ENCODE peak calls at places on chromosomes 4 and X, in nine cellular contexts. S is psoas muscle, X is GM23248, J is lower lobe of right lung, I is IMR-90, M is esophagus squamous epithelium, Z is endodermal cell, E is stomach, K is thyroid gland. Y is an unnamed sample.

GRCh38 chrX:40063555-40063954 is 34.2 kb downstream of the BCOR start:
- DNase-seq in S (no peak), X (no peak), J (no peak), I (no peak), M (no peak), Z (no peak), E (no peak), K (no peak), Y (no peak)

GRCh38 chrX:1521459-1521956 is 15.5 kb downstream of the P2RY8 start:
- DNase-seq in S (no peak), X (no peak), J (no peak), I (no peak), M (peak; percentile 44), Z (peak; percentile 75), E (no peak), K (no peak), Y (peak; percentile 75)

GRCh38 chr4:150593996-150594395 is 12.0 kb downstream of the MAB21L2 start:
- DNase-seq in S (no peak), X (peak; percentile 30), J (no peak), I (peak; percentile 36), M (no peak), Z (no peak), E (no peak), K (no peak), Y (no peak)

GRCh38 chrX:16278927-16279326 is 111.6 kb downstream of the MAGEB17 start:
- DNase-seq in S (no peak), X (no peak), J (no peak), I (no peak), M (no peak), Z (peak; percentile 88), E (peak; percentile 26), K (peak; percentile 41), Y (peak; percentile 10)

GRCh38 chr4:159267940-159268327 is 165.1 kb downstream of the RAPGEF2 start:
- DNase-seq in S (no peak), X (peak; percentile 50), J (no peak), I (no peak), M (no peak), Z (no peak), E (no peak), K (no peak), Y (no peak)

GRCh38 chr4:3762753-3763511 is 3.3 kb upstream of the ADRA2C start:
- DNase-seq in S (no peak), X (no peak), J (no peak), I (no peak), M (no peak), Z (no peak), E (no peak), K (no peak), Y (no peak)

GRCh38 chr4:110622841-110623709 is at the start of gene PITX2:
- DNase-seq in S (peak; percentile 97), X (peak; percentile 34), J (peak; percentile 68), I (peak; percentile 95), M (peak; percentile 17), Z (peak; percentile 100), E (no peak), K (peak; percentile 38), Y (no peak)

GRCh38 chr4:32462944-32463343 is 1742.8 kb downstream of the PCDH7 start:
- DNase-seq in S (no peak), X (peak; percentile 31), J (no peak), I (peak; percentile 3), M (no peak), Z (peak; percentile 69), E (no peak), K (no peak), Y (no peak)

GRCh38 chr4:61540944-61541343 is 340.8 kb downstream of the ADGRL3 start:
- DNase-seq in S (no peak), X (no peak), J (no peak), I (no peak), M (no peak), Z (peak; percentile 68), E (peak; percentile 51), K (no peak), Y (no peak)

GRCh38 chrX:154490021-154490413 is 412 bp downstream of the SLC10A3 start:
- DNase-seq in S (peak; percentile 38), X (peak; percentile 66), J (no peak), I (peak; percentile 45), M (no peak), Z (peak; percentile 46), E (no peak), K (peak; percentile 27), Y (no peak)

GRCh38 chr4:132691668-132692067 is 457.4 kb upstream of the PCDH10 start:
- DNase-seq in S (no peak), X (no peak), J (no peak), I (no peak), M (no peak), Z (no peak), E (no peak), K (no peak), Y (no peak)

GRCh38 chr4:189940178-189941004 is at the start of gene FRG1:
- DNase-seq in S (peak; percentile 97), X (peak; percentile 98), J (peak; percentile 96), I (peak; percentile 93), M (no peak), Z (peak; percentile 97), E (peak; percentile 96), K (peak; percentile 93), Y (peak; percentile 99)

GRCh38 chr4:4461178-4461577 is 74.3 kb downstream of the NSG1 start:
- DNase-seq in S (no peak), X (no peak), J (no peak), I (no peak), M (no peak), Z (no peak), E (no peak), K (no peak), Y (no peak)

GRCh38 chr4:153428816-153429592 is 37.2 kb upstream of the TMEM131L start:
- DNase-seq in S (no peak), X (no peak), J (no peak), I (peak; percentile 18), M (no peak), Z (no peak), E (no peak), K (no peak), Y (no peak)

GRCh38 chrX:16870861-16871584 is 861 bp upstream of the RBBP7 start:
- DNase-seq in S (peak; percentile 16), X (peak; percentile 31), J (peak; percentile 56), I (no peak), M (peak; percentile 33), Z (peak; percentile 88), E (peak; percentile 31), K (peak; percentile 42), Y (no peak)

GRCh38 chr4:91963489-91963888 is 340.3 kb upstream of the GRID2 start:
- DNase-seq in S (no peak), X (peak; percentile 62), J (no peak), I (peak; percentile 72), M (no peak), Z (no peak), E (no peak), K (no peak), Y (no peak)

GRCh38 chr4:75673027-75673958 is at the start of gene G3BP2:
- DNase-seq in S (peak; percentile 99), X (peak; percentile 99), J (peak; percentile 99), I (peak; percentile 98), M (peak; percentile 93), Z (peak; percentile 99), E (peak; percentile 98), K (peak; percentile 99), Y (peak; percentile 90)

GRCh38 chr4:55033296-55033695 is 92.1 kb downstream of the KDR start:
- DNase-seq in S (no peak), X (no peak), J (no peak), I (no peak), M (no peak), Z (no peak), E (no peak), K (peak; percentile 72), Y (no peak)

GRCh38 chr4:183118141-183118540 is 19.1 kb downstream of the WWC2 start:
- DNase-seq in S (no peak), X (no peak), J (no peak), I (no peak), M (no peak), Z (no peak), E (no peak), K (no peak), Y (no peak)
- H3K4me3 ChIP-seq in S (no peak overlapping the region), X (peak overlapping the region; percentile 52), J (no peak overlapping the region), I (no peak overlapping the region), M (no peak overlapping the region), Z (peak overlapping the region; percentile 53), E (no peak overlapping the region), K (no peak overlapping the region), Y (no peak overlapping the region)

GRCh38 chr4:89298160-89298559 is 9.4 kb downstream of the GPRIN3 start:
- DNase-seq in S (no peak), X (no peak), J (no peak), I (no peak), M (no peak), Z (no peak), E (no peak), K (no peak), Y (peak; percentile 49)

GRCh38 chr4:89298788-89299152 is 8.8 kb downstream of the GPRIN3 start:
- DNase-seq in S (no peak), X (peak; percentile 66), J (no peak), I (no peak), M (no peak), Z (no peak), E (no peak), K (no peak), Y (no peak)

GRCh38 chr4:89295415-89295927 is 12.1 kb downstream of the GPRIN3 start:
- DNase-seq in S (no peak), X (no peak), J (no peak), I (no peak), M (no peak), Z (no peak), E (no peak), K (no peak), Y (no peak)

GRCh38 chr4:89296399-89296798 is 11.2 kb downstream of the GPRIN3 start:
- DNase-seq in S (no peak), X (no peak), J (no peak), I (no peak), M (no peak), Z (no peak), E (no peak), K (no peak), Y (no peak)

DNA sequence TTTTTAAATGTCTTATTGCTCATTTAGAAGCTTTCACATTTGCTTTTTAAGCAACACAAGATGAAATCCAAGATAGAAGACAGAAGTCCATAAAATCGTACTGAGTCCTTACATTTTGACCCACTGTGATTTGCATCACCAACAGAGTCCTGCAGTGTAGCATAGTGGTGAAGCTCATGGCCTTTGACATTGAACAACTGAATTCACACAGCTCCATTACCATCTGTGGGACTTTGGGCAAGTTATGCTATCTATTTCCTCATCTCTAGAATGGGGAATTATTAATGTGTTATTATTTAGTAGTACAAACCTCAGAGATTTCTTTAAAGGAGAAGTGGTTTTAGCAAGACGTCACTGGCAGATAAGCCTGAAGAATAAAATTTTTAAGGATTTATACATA is 10.7 kb downstream of the GPRIN3 start:
- DNase-seq in S (no peak), X (no peak), J (no peak), I (no peak), M (no peak), Z (no peak), E (no peak), K (no peak), Y (no peak)
- H3K4me1 ChIP-seq in S (no peaks in the 10 kb centered on the region), X (peaks cover 13% of the 10 kb centered on the region), J (peaks cover 64% of the 10 kb centered on the region), I (no peaks in the 10 kb centered on the region), M (no peaks in the 10 kb centered on the region), Z (no peaks in the 10 kb centered on the region), E (peaks cover 32% of the 10 kb centered on the region), K (no peaks in the 10 kb centered on the region), Y (peaks cover 81% of the 10 kb centered on the region)

GRCh38 chrX:10769165-10769564 is 148.8 kb upstream of the MID1 start:
- DNase-seq in S (no peak), X (peak; percentile 71), J (no peak), I (peak; percentile 35), M (no peak), Z (no peak), E (no peak), K (no peak), Y (peak; percentile 6)
- H3K4me3 ChIP-seq in S (no peak overlapping the region), X (peak overlapping the region; percentile 64), J (no peak overlapping the region), I (no peak overlapping the region), M (no peak overlapping the region), Z (no peak overlapping the region), E (no peak overlapping the region), K (no peak overlapping the region), Y (no peak overlapping the region)

GRCh38 chr4:47744843-47745382 is 93.0 kb downstream of the CORIN start:
- DNase-seq in S (no peak), X (no peak), J (no peak), I (no peak), M (no peak), Z (no peak), E (no peak), K (no peak), Y (no peak)
- H3K4me1 ChIP-seq in S (no peaks in the 10 kb centered on the region), X (no peaks in the 10 kb centered on the region), J (no peaks in the 10 kb centered on the region), I (peaks cover 2% of the 10 kb centered on the region), M (no peaks in the 10 kb centered on the region), Z (no peaks in the 10 kb centered on the region), E (no peaks in the 10 kb centered on the region), K (no peaks in the 10 kb centered on the region), Y (no peaks in the 10 kb centered on the region)

Y was measured in naive thymus-derived CD4-positive, alpha-beta T cell.